ENCODE peak calls at places on chromosomes 11 and 22, in four cellular contexts. B is A549, P is K562, C is HepG2. Q is an unnamed sample.

GRCh38 chr11:34640050-34640971 is 19.4 kb downstream of the EHF start:
- DNase-seq in B (peak; percentile 98), P (peak; percentile 41), C (peak; percentile 94), Q (peak; percentile 13)

GRCh38 chr11:10550503-10550902 is 9.5 kb upstream of the RNF141 start:
- DNase-seq in B (peak; percentile 13), P (no peak), C (peak; percentile 34), Q (no peak)

GRCh38 chr11:33734441-33735165 is 1.6 kb downstream of the CD59 start:
- DNase-seq in B (no peak), P (no peak), C (no peak), Q (no peak)

GRCh38 chr11:85809881-85810280 is 1.1 kb downstream of the SYTL2 start:
- DNase-seq in B (peak; percentile 32), P (peak; percentile 24), C (peak; percentile 9), Q (peak; percentile 45)

GRCh38 chr11:96267490-96268010 is 75.4 kb downstream of the MAML2 start:
- DNase-seq in B (no peak), P (no peak), C (no peak), Q (no peak)

GRCh38 chr22:48098243-48098935 is 1335.9 kb downstream of the TBC1D22A start:
- DNase-seq in B (no peak), P (no peak), C (no peak), Q (no peak)

GRCh38 chr22:45235851-45236342 is 4.8 kb downstream of the KIAA0930 start:
- DNase-seq in B (no peak), P (no peak), C (no peak), Q (no peak)

GRCh38 chr22:46969491-46969890 is 207.0 kb downstream of the TBC1D22A start:
- DNase-seq in B (no peak), P (no peak), C (no peak), Q (no peak)

GRCh38 chr11:27757953-27758352 is 57.7 kb upstream of the BDNF start:
- DNase-seq in B (no peak), P (no peak), C (no peak), Q (no peak)

GRCh38 chr11:77776455-77776854 is 44.1 kb downstream of the RSF1 start:
- DNase-seq in B (peak; percentile 21), P (no peak), C (peak; percentile 29), Q (no peak)

GRCh38 chr11:8006349-8006977 is 19.3 kb downstream of the EIF3F start:
- DNase-seq in B (peak; percentile 66), P (peak; percentile 59), C (peak; percentile 63), Q (peak; percentile 75)

GRCh38 chr22:40524392-40525249 is 111.9 kb downstream of the MRTFA start:
- DNase-seq in B (peak; percentile 42), P (no peak), C (peak; percentile 19), Q (no peak)

GRCh38 chr11:132126973-132127900 is 756.8 kb downstream of the NTM start:
- DNase-seq in B (no peak), P (no peak), C (peak; percentile 3), Q (peak; percentile 46)

GRCh38 chr11:17352925-17353227 is 1.3 kb downstream of the NCR3LG1 start:
- DNase-seq in B (peak; percentile 59), P (peak; percentile 62), C (peak; percentile 35), Q (peak; percentile 31)

GRCh38 chr11:126282742-126283591 is at the start of gene TIRAP:
- DNase-seq in B (peak; percentile 46), P (peak; percentile 72), C (peak; percentile 43), Q (peak; percentile 44)

GRCh38 chr11:93765551-93765950 is 18.5 kb upstream of the MED17 start:
- DNase-seq in B (no peak), P (no peak), C (no peak), Q (no peak)

GRCh38 chr11:66616379-66617147 is at the start of gene RBM14:
- DNase-seq in B (peak; percentile 99), P (peak; percentile 100), C (peak; percentile 99), Q (peak; percentile 99)

GRCh38 chr11:108666373-108666772 is 1.5 kb downstream of the DDX10 start:
- DNase-seq in B (no peak), P (no peak), C (peak; percentile 30), Q (no peak)

GRCh38 chr11:121105851-121106250 is 4.8 kb downstream of the TECTA start:
- DNase-seq in B (no peak), P (no peak), C (no peak), Q (no peak)

GRCh38 chr22:39003165-39003638 is 10.9 kb upstream of the APOBEC3C start:
- DNase-seq in B (peak; percentile 74), P (peak; percentile 66), C (peak; percentile 66), Q (peak; percentile 79)

GRCh38 chr11:63641727-63642126 is 27.5 kb upstream of the PLAAT3 start:
- DNase-seq in B (no peak), P (no peak), C (no peak), Q (no peak)

GRCh38 chr11:26137651-26138050 is 194.3 kb upstream of the ANO3 start:
- DNase-seq in B (no peak), P (no peak), C (no peak), Q (no peak)

DNA sequence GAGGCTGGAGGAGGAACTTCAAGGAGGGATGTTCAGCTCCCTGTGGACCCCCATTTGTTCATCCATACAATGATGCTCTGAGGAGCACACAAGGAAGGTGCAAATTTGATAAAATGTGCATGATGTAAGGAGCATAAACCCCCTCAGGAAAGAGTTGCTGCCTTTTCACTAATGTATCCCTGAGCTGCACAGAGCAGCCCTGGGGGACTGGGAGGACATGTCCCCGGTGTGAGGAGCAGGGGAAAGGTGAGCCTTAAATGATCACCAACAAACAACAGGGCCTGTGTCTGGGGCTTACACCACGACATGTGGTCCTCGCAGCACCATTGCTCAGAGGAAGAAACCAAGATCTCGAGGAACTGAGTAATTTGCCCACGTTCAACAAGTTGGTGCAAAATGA is 3.5 kb upstream of the MAPK8IP2 start:
- DNase-seq in B (no peak), P (no peak), C (no peak), Q (no peak)
- TF ChIP-seq HMGXB4 in B (no peak), P (no peak), C (no peak), Q (no peak)

GRCh38 chr11:69859275-69859934 is 40.2 kb upstream of the FGF3 start:
- DNase-seq in B (peak; percentile 21), P (no peak), C (no peak), Q (no peak)

GRCh38 chr11:69860244-69860643 is 41.0 kb upstream of the FGF3 start:
- DNase-seq in B (no peak), P (no peak), C (no peak), Q (no peak)

GRCh38 chr11:69852051-69852450 is 32.8 kb upstream of the FGF3 start:
- DNase-seq in B (peak; percentile 17), P (no peak), C (no peak), Q (no peak)

GRCh38 chr11:69854719-69855118 is 35.5 kb upstream of the FGF3 start:
- DNase-seq in B (peak; percentile 18), P (no peak), C (no peak), Q (no peak)
- TF ChIP-seq HMGXB4 in B (no peak), P (no peak), C (no peak), Q (no peak)

GRCh38 chr22:50118557-50119168 is 28.9 kb downstream of the MOV10L1 start:
- DNase-seq in B (peak; percentile 62), P (peak; percentile 87), C (peak; percentile 10), Q (no peak)
- TF ChIP-seq HMGXB4 in B (no peak), P (no peak), C (no peak), Q (no peak)

DNA sequence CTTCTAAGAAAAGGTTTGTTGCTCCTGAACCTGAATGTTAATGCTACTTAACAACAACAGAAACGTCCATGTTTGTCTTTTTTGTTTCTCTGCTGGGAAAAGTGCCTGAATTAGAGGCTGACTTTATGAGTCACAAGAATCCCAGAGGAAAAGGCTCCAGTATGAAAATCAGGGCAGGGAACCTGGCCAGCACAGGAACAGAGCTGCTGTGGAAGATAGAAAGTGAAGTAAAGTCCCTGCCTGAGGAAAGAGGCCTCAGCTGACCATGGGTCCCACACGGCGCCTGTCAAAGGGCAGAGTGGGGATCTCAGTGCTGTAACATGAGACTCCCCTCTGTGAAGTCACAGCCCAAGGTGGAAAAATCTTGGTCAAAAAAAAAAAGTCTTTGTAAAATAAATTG is 632.3 kb upstream of the CCDC90B start:
- DNase-seq in B (no peak), P (no peak), C (no peak), Q (no peak)
- TF ChIP-seq HMGXB4 in B (no peak), P (no peak), C (no peak), Q (no peak)

GRCh38 chr11:11843233-11843632 is 1.5 kb downstream of the USP47 start:
- DNase-seq in B (peak; percentile 33), P (peak; percentile 55), C (peak; percentile 58), Q (no peak)

GRCh38 chr11:11839718-11840117 is 2.1 kb upstream of the USP47 start:
- DNase-seq in B (no peak), P (no peak), C (no peak), Q (no peak)

GRCh38 chr11:11842426-11843008 is 745 bp downstream of the USP47 start:
- DNase-seq in B (peak; percentile 76), P (peak; percentile 67), C (peak; percentile 75), Q (no peak)

GRCh38 chr11:11841605-11842425 is at the start of gene USP47:
- DNase-seq in B (peak; percentile 90), P (peak; percentile 81), C (peak; percentile 74), Q (peak; percentile 93)

DNA sequence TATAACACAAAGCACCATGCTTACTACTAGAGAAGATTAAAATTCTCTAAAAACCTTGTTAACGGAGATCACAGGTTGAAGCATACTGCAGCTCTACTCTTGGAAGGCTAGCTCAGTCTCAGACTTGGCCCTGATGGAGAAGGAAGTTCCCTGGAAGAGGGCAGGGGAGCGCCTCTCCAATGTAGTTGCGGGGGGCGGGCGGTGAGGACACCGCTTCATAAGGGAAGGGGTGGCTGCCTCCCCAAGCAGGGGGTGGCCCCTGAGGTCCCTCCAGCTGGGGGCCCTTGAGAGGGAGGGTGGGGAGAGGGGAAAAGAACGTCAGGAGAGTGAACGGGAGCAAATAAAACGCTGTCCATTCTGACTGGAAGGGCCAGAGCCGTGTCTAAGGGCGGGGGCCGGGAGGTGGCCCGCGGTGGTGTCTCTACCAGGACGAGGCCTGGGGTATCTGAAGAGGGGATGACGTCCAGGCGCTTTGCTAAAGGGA is 609 bp upstream of the USP47 start:
- DNase-seq in B (peak; percentile 49), P (peak; percentile 69), C (peak; percentile 19), Q (peak; percentile 34)
- TF ChIP-seq HMGXB4 in B (no peak), P (no peak), C (no peak), Q (no peak)

GRCh38 chr11:54558919-54559318 is 44.9 kb downstream of the OR4C46 start:
- DNase-seq in B (peak; percentile 12), P (peak; percentile 5), C (no peak), Q (no peak)
- TF ChIP-seq HMGXB4 in B (no peak), P (no peak), C (no peak), Q (no peak)

GRCh38 chr11:119672597-119672996 is 56.4 kb downstream of the NECTIN1 start:
- DNase-seq in B (no peak), P (no peak), C (no peak), Q (no peak)

GRCh38 chr11:119671048-119671447 is 58.0 kb downstream of the NECTIN1 start:
- DNase-seq in B (no peak), P (no peak), C (no peak), Q (no peak)

GRCh38 chr11:119676461-119677020 is 52.5 kb downstream of the NECTIN1 start:
- DNase-seq in B (no peak), P (no peak), C (no peak), Q (no peak)

GRCh38 chr11:119671561-119672015 is 57.4 kb downstream of the NECTIN1 start:
- DNase-seq in B (no peak), P (no peak), C (no peak), Q (no peak)

GRCh38 chr11:119673389-119674336 is 55.3 kb downstream of the NECTIN1 start:
- DNase-seq in B (no peak), P (no peak), C (no peak), Q (no peak)
- TF ChIP-seq HMGXB4 in B (no peak), P (no peak), C (no peak), Q (no peak)

GRCh38 chr11:38927993-38928392 is 2330.0 kb upstream of the RAG2 start:
- DNase-seq in B (no peak), P (no peak), C (no peak), Q (no peak)
- TF ChIP-seq HMGXB4 in B (no peak), P (no peak), C (no peak), Q (no peak)

GRCh38 chr11:46252373-46252914 is 25.0 kb upstream of the CREB3L1 start:
- DNase-seq in B (no peak), P (no peak), C (peak; percentile 89), Q (no peak)
- TF ChIP-seq HMGXB4 in B (no peak), P (no peak), C (no peak), Q (no peak)

Q was measured in WTC11.